ENCODE peak calls at places on chromosomes 3 and 15, in eight cellular contexts. One of them, this sample, is unnamed.

GRCh38 chr3:13277860-13278531 is 142.1 kb downstream of the NUP210 start:
- DNase-seq in ovary: no peak
- DNase-seq in tibial nerve: no peak
- DNase-seq in A549: no peak
- DNase-seq in stomach: no peak
- DNase-seq in transverse colon: no peak
- DNase-seq in K562: peak
- DNase-seq in suprapubic skin: no peak
- DNase-seq in this sample: no peak

GRCh38 chr3:123298903-123299302 is 97.2 kb downstream of the SEC22A start:
- DNase-seq in ovary: no peak
- DNase-seq in tibial nerve: no peak
- DNase-seq in A549: peak
- DNase-seq in stomach: no peak
- DNase-seq in transverse colon: no peak
- DNase-seq in K562: no peak
- DNase-seq in suprapubic skin: no peak
- DNase-seq in this sample: no peak

GRCh38 chr3:117695321-117695720 is 985.7 kb downstream of the TUSC7 start:
- DNase-seq in ovary: no peak
- DNase-seq in tibial nerve: no peak
- DNase-seq in A549: no peak
- DNase-seq in stomach: no peak
- DNase-seq in transverse colon: no peak
- DNase-seq in K562: no peak
- DNase-seq in suprapubic skin: no peak
- DNase-seq in this sample: no peak

GRCh38 chr3:52703356-52703755 is 2.2 kb downstream of the GLT8D1 start:
- DNase-seq in ovary: no peak
- DNase-seq in tibial nerve: no peak
- DNase-seq in A549: no peak
- DNase-seq in stomach: no peak
- DNase-seq in transverse colon: no peak
- DNase-seq in K562: no peak
- DNase-seq in suprapubic skin: no peak
- DNase-seq in this sample: no peak

GRCh38 chr15:86162172-86162591 is 82.5 kb downstream of the AGBL1 start:
- DNase-seq in ovary: no peak
- DNase-seq in tibial nerve: no peak
- DNase-seq in A549: no peak
- DNase-seq in stomach: no peak
- DNase-seq in transverse colon: no peak
- DNase-seq in K562: no peak
- DNase-seq in suprapubic skin: no peak
- DNase-seq in this sample: no peak

GRCh38 chr3:29311805-29312204 is 30.9 kb downstream of the RBMS3 start:
- DNase-seq in ovary: no peak
- DNase-seq in tibial nerve: no peak
- DNase-seq in A549: no peak
- DNase-seq in stomach: no peak
- DNase-seq in transverse colon: no peak
- DNase-seq in K562: no peak
- DNase-seq in suprapubic skin: no peak
- DNase-seq in this sample: no peak

GRCh38 chr15:56913241-56913640 is 5.2 kb upstream of the TCF12 start:
- DNase-seq in ovary: no peak
- DNase-seq in tibial nerve: no peak
- DNase-seq in A549: no peak
- DNase-seq in stomach: no peak
- DNase-seq in transverse colon: no peak
- DNase-seq in K562: no peak
- DNase-seq in suprapubic skin: no peak
- DNase-seq in this sample: no peak

GRCh38 chr3:60190073-60190472 is 1061.2 kb downstream of the FHIT start:
- DNase-seq in ovary: no peak
- DNase-seq in tibial nerve: no peak
- DNase-seq in A549: no peak
- DNase-seq in stomach: no peak
- DNase-seq in transverse colon: no peak
- DNase-seq in K562: peak
- DNase-seq in suprapubic skin: no peak
- DNase-seq in this sample: no peak

GRCh38 chr15:74376825-74377581 is 9.6 kb upstream of the CYP11A1 start:
- DNase-seq in ovary: peak
- DNase-seq in tibial nerve: no peak
- DNase-seq in A549: no peak
- DNase-seq in stomach: no peak
- DNase-seq in transverse colon: no peak
- DNase-seq in K562: no peak
- DNase-seq in suprapubic skin: no peak
- DNase-seq in this sample: no peak

GRCh38 chr3:126536126-126536525 is 12.2 kb downstream of the CHST13 start:
- DNase-seq in ovary: no peak
- DNase-seq in tibial nerve: no peak
- DNase-seq in A549: no peak
- DNase-seq in stomach: no peak
- DNase-seq in transverse colon: no peak
- DNase-seq in K562: no peak
- DNase-seq in suprapubic skin: no peak
- DNase-seq in this sample: no peak

GRCh38 chr3:123352134-123352554 is 96.7 kb downstream of the ADCY5 start:
- DNase-seq in ovary: no peak
- DNase-seq in tibial nerve: no peak
- DNase-seq in A549: no peak
- DNase-seq in stomach: no peak
- DNase-seq in transverse colon: no peak
- DNase-seq in K562: no peak
- DNase-seq in suprapubic skin: no peak
- DNase-seq in this sample: no peak

GRCh38 chr15:52735231-52736089 is 54.7 kb downstream of the ONECUT1 start:
- DNase-seq in ovary: peak
- DNase-seq in tibial nerve: no peak
- DNase-seq in A549: peak
- DNase-seq in stomach: peak
- DNase-seq in transverse colon: peak
- DNase-seq in K562: peak
- DNase-seq in suprapubic skin: no peak
- DNase-seq in this sample: no peak

GRCh38 chr15:98446093-98446492 is 202.2 kb upstream of the IGF1R start:
- DNase-seq in ovary: no peak
- DNase-seq in tibial nerve: no peak
- DNase-seq in A549: no peak
- DNase-seq in stomach: no peak
- DNase-seq in transverse colon: no peak
- DNase-seq in K562: no peak
- DNase-seq in suprapubic skin: no peak
- DNase-seq in this sample: no peak

GRCh38 chr3:32493437-32494414 is 8.9 kb downstream of the CMTM6 start:
- DNase-seq in ovary: no peak
- DNase-seq in tibial nerve: no peak
- DNase-seq in A549: no peak
- DNase-seq in stomach: no peak
- DNase-seq in transverse colon: no peak
- DNase-seq in K562: no peak
- DNase-seq in suprapubic skin: no peak
- DNase-seq in this sample: no peak

GRCh38 chr3:119611664-119612063 is 14.0 kb downstream of the PLA1A start:
- DNase-seq in ovary: no peak
- DNase-seq in tibial nerve: no peak
- DNase-seq in A549: no peak
- DNase-seq in stomach: no peak
- DNase-seq in transverse colon: no peak
- DNase-seq in K562: no peak
- DNase-seq in suprapubic skin: no peak
- DNase-seq in this sample: no peak

GRCh38 chr3:29345923-29346322 is 65.1 kb downstream of the RBMS3 start:
- DNase-seq in ovary: no peak
- DNase-seq in tibial nerve: no peak
- DNase-seq in A549: no peak
- DNase-seq in stomach: no peak
- DNase-seq in transverse colon: no peak
- DNase-seq in K562: no peak
- DNase-seq in suprapubic skin: no peak
- DNase-seq in this sample: no peak

GRCh38 chr15:40511093-40511471 is 40.3 kb downstream of the CHST14 start:
- DNase-seq in ovary: peak
- DNase-seq in tibial nerve: no peak
- DNase-seq in A549: no peak
- DNase-seq in stomach: no peak
- DNase-seq in transverse colon: peak
- DNase-seq in K562: no peak
- DNase-seq in suprapubic skin: no peak
- DNase-seq in this sample: no peak

GRCh38 chr15:81191701-81192100 is 5.0 kb upstream of the IL16 start:
- DNase-seq in ovary: no peak
- DNase-seq in tibial nerve: no peak
- DNase-seq in A549: no peak
- DNase-seq in stomach: no peak
- DNase-seq in transverse colon: no peak
- DNase-seq in K562: no peak
- DNase-seq in suprapubic skin: no peak
- DNase-seq in this sample: no peak

GRCh38 chr3:188390775-188391443 is 237.0 kb downstream of the LPP start:
- DNase-seq in ovary: no peak
- DNase-seq in tibial nerve: no peak
- DNase-seq in A549: no peak
- DNase-seq in stomach: no peak
- DNase-seq in transverse colon: no peak
- DNase-seq in K562: no peak
- DNase-seq in suprapubic skin: no peak
- DNase-seq in this sample: no peak

GRCh38 chr15:77650285-77650684 is 17.6 kb upstream of the LINGO1 start:
- DNase-seq in ovary: no peak
- DNase-seq in tibial nerve: no peak
- DNase-seq in A549: peak
- DNase-seq in stomach: no peak
- DNase-seq in transverse colon: no peak
- DNase-seq in K562: peak
- DNase-seq in suprapubic skin: no peak
- DNase-seq in this sample: no peak

GRCh38 chr15:31483924-31484368 is 157.3 kb downstream of the KLF13 start:
- DNase-seq in ovary: no peak
- DNase-seq in tibial nerve: no peak
- DNase-seq in A549: no peak
- DNase-seq in stomach: peak
- DNase-seq in transverse colon: no peak
- DNase-seq in K562: no peak
- DNase-seq in suprapubic skin: no peak
- DNase-seq in this sample: no peak

GRCh38 chr15:91885054-91885453 is 31.5 kb downstream of the SLCO3A1 start:
- DNase-seq in ovary: no peak
- DNase-seq in tibial nerve: no peak
- DNase-seq in A549: no peak
- DNase-seq in stomach: no peak
- DNase-seq in transverse colon: no peak
- DNase-seq in K562: no peak
- DNase-seq in suprapubic skin: no peak
- DNase-seq in this sample: no peak

GRCh38 chr15:91882858-91883586 is 29.5 kb downstream of the SLCO3A1 start:
- DNase-seq in ovary: no peak
- DNase-seq in tibial nerve: no peak
- DNase-seq in A549: no peak
- DNase-seq in stomach: no peak
- DNase-seq in transverse colon: no peak
- DNase-seq in K562: no peak
- DNase-seq in suprapubic skin: no peak
- DNase-seq in this sample: no peak

GRCh38 chr15:91886878-91887277 is 33.4 kb downstream of the SLCO3A1 start:
- DNase-seq in ovary: no peak
- DNase-seq in tibial nerve: no peak
- DNase-seq in A549: no peak
- DNase-seq in stomach: no peak
- DNase-seq in transverse colon: no peak
- DNase-seq in K562: no peak
- DNase-seq in suprapubic skin: no peak
- DNase-seq in this sample: no peak

GRCh38 chr15:91885714-91886265 is 32.3 kb downstream of the SLCO3A1 start:
- DNase-seq in ovary: no peak
- DNase-seq in tibial nerve: no peak
- DNase-seq in A549: no peak
- DNase-seq in stomach: no peak
- DNase-seq in transverse colon: no peak
- DNase-seq in K562: no peak
- DNase-seq in suprapubic skin: no peak
- DNase-seq in this sample: no peak

GRCh38 chr15:91884604-91885003 is 31.1 kb downstream of the SLCO3A1 start:
- DNase-seq in ovary: no peak
- DNase-seq in tibial nerve: no peak
- DNase-seq in A549: no peak
- DNase-seq in stomach: no peak
- DNase-seq in transverse colon: no peak
- DNase-seq in K562: no peak
- DNase-seq in suprapubic skin: no peak
- DNase-seq in this sample: no peak
- H3K27ac ChIP-seq in ovary: no peak
- H3K27ac ChIP-seq in tibial nerve: no peak
- H3K27ac ChIP-seq in A549: no peak
- H3K27ac ChIP-seq in stomach: no peak
- H3K27ac ChIP-seq in transverse colon: no peak
- H3K27ac ChIP-seq in K562: no peak
- H3K27ac ChIP-seq in suprapubic skin: no peak
- H3K27ac ChIP-seq in this sample: no peak

GRCh38 chr3:14949126-14949525 is 1.7 kb downstream of the NR2C2 start:
- DNase-seq in ovary: no peak
- DNase-seq in tibial nerve: no peak
- DNase-seq in A549: no peak
- DNase-seq in stomach: no peak
- DNase-seq in transverse colon: no peak
- DNase-seq in K562: peak
- DNase-seq in suprapubic skin: no peak
- DNase-seq in this sample: no peak
- TF ChIP-seq POLR2A in ovary: no peak
- TF ChIP-seq POLR2A in tibial nerve: no peak
- TF ChIP-seq POLR2A in A549: no peak
- TF ChIP-seq POLR2A in stomach: no peak
- TF ChIP-seq POLR2A in transverse colon: no peak
- TF ChIP-seq POLR2A in K562: no peak
- TF ChIP-seq POLR2A in suprapubic skin: no peak
- TF ChIP-seq POLR2A in this sample: no peak

DNA sequence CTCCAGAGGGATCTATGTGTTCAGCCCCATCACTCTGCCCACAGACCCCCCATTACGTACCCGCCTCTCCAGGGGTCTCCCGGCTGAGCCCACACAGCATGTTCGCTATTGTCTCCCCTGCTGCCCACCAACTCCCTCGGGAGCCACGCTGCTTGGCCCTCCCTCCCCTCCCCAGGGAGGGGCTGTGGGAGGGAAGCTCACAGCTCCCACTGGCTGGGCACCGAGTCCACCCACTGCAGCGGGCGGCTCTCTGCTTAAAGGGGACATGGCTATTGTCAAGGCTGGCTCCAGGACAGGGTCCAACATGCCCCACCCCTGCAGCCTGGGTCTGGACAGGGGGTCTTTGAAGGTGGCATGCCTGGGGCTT is at the start of gene GRIP2:
- DNase-seq in ovary: peak
- DNase-seq in tibial nerve: no peak
- DNase-seq in A549: no peak
- DNase-seq in stomach: no peak
- DNase-seq in transverse colon: no peak
- DNase-seq in K562: no peak
- DNase-seq in suprapubic skin: no peak
- DNase-seq in this sample: no peak
- TF ChIP-seq EP300 in ovary: no peak
- TF ChIP-seq EP300 in tibial nerve: no peak
- TF ChIP-seq EP300 in A549: no peak
- TF ChIP-seq EP300 in stomach: no peak
- TF ChIP-seq EP300 in transverse colon: no peak
- TF ChIP-seq EP300 in K562: no peak
- TF ChIP-seq EP300 in suprapubic skin: no peak
- TF ChIP-seq EP300 in this sample: no peak

GRCh38 chr3:194070220-194070633 is 65.7 kb upstream of the HES1 start:
- DNase-seq in ovary: no peak
- DNase-seq in tibial nerve: no peak
- DNase-seq in A549: no peak
- DNase-seq in stomach: no peak
- DNase-seq in transverse colon: no peak
- DNase-seq in K562: no peak
- DNase-seq in suprapubic skin: no peak
- DNase-seq in this sample: no peak
- H3K27ac ChIP-seq in ovary: no peak
- H3K27ac ChIP-seq in tibial nerve: peak
- H3K27ac ChIP-seq in A549: peak
- H3K27ac ChIP-seq in stomach: peak
- H3K27ac ChIP-seq in transverse colon: peak
- H3K27ac ChIP-seq in K562: peak
- H3K27ac ChIP-seq in suprapubic skin: peak
- H3K27ac ChIP-seq in this sample: peak

This sample was measured in upper lobe of left lung.